ENCODE peak calls at places on chromosomes 6 and 20, in seven cellular contexts. K, L, N, I, R, V and M are unnamed samples.

GRCh38 chr6:145967549-145967948 is 3.4 kb upstream of the SHPRH start:
- DNase-seq in I (no peak), L (no peak), K (no peak), V (no peak), R (no peak), N (no peak), M (no peak)

GRCh38 chr6:38114976-38115632 is 295.6 kb downstream of the ZFAND3 start:
- DNase-seq in V (no peak), K (no peak), I (no peak), R (no peak), L (no peak), N (no peak), M (no peak)

GRCh38 chr20:62337558-62338293 is 29.4 kb downstream of the LAMA5 start:
- DNase-seq in K (no peak), R (no peak), V (peak; percentile 76), L (no peak), I (no peak), N (no peak), M (no peak)

GRCh38 chr6:79635179-79635578 is 4.0 kb downstream of the SH3BGRL2 start:
- DNase-seq in N (no peak), K (no peak), R (no peak), L (no peak), V (no peak), I (peak; percentile 23), M (no peak)

GRCh38 chr20:3935295-3935955 is 46.2 kb downstream of the PANK2 start:
- DNase-seq in L (peak; percentile 63), K (no peak), R (no peak), I (no peak), V (peak; percentile 64), N (no peak), M (no peak)

GRCh38 chr20:22728146-22728745 is 143.9 kb upstream of the FOXA2 start:
- DNase-seq in L (no peak), K (no peak), I (no peak), V (no peak), N (no peak), R (no peak), M (no peak)

GRCh38 chr20:1370548-1371110 is 22.2 kb downstream of the FKBP1A start:
- DNase-seq in I (peak; percentile 11), N (no peak), L (no peak), R (no peak), V (no peak), K (no peak), M (no peak)

GRCh38 chr6:513961-514360 is 122.4 kb downstream of the IRF4 start:
- DNase-seq in N (no peak), L (no peak), I (no peak), V (no peak), R (no peak), K (no peak), M (no peak)

GRCh38 chr20:57991211-57991841 is 237.1 kb downstream of the ANKRD60 start:
- DNase-seq in N (no peak), I (no peak), L (no peak), R (no peak), V (no peak), K (no peak), M (no peak)

GRCh38 chr6:143843689-143844405 is 709 bp downstream of the LTV1 start:
- DNase-seq in V (no peak), K (no peak), I (no peak), R (no peak), N (no peak), L (no peak), M (peak; percentile 49)

GRCh38 chr20:4633780-4634179 is 87.9 kb upstream of the PRND start:
- DNase-seq in V (no peak), L (no peak), R (no peak), I (peak; percentile 87), K (no peak), N (no peak), M (peak; percentile 30)

GRCh38 chr20:50345712-50346371 is 155.2 kb downstream of the CEBPB start:
- DNase-seq in N (no peak), L (no peak), R (no peak), V (no peak), K (no peak), I (no peak), M (no peak)

GRCh38 chr6:75842191-75842590 is 93.2 kb downstream of the MYO6 start:
- DNase-seq in I (no peak), N (no peak), L (no peak), R (no peak), V (no peak), K (no peak), M (no peak)